ENCODE peak calls at places on chromosomes 7 and 10, in four cellular contexts. One of them, this sample, is unnamed.
A peak's percentile ranks its signal among the peaks of the same experiment; 100 is the strongest.

GRCh38 chr7:36308031-36308430 is 81.6 kb upstream of the ANLN start:
- DNase-seq in M059J: peak; percentile 50
- DNase-seq in anterior cingulate cortex: no peak
- DNase-seq in left ventricle myocardium inferior: no peak
- DNase-seq in this sample: no peak

GRCh38 chr7:37666026-37666780 is 17.4 kb upstream of the GPR141 start:
- DNase-seq in M059J: no peak
- DNase-seq in anterior cingulate cortex: no peak
- DNase-seq in left ventricle myocardium inferior: no peak
- DNase-seq in this sample: no peak

GRCh38 chr7:149007615-149008014 is 20.7 kb downstream of the PDIA4 start:
- DNase-seq in M059J: no peak
- DNase-seq in anterior cingulate cortex: no peak
- DNase-seq in left ventricle myocardium inferior: no peak
- DNase-seq in this sample: no peak

GRCh38 chr10:25026463-25026862 is 10.1 kb downstream of the THNSL1 start:
- DNase-seq in M059J: peak; percentile 28
- DNase-seq in anterior cingulate cortex: no peak
- DNase-seq in left ventricle myocardium inferior: no peak
- DNase-seq in this sample: no peak

GRCh38 chr10:93352638-93353383 is 129.3 kb downstream of the MYOF start:
- DNase-seq in M059J: peak; percentile 50
- DNase-seq in anterior cingulate cortex: no peak
- DNase-seq in left ventricle myocardium inferior: no peak
- DNase-seq in this sample: peak; percentile 16

GRCh38 chr10:84264611-84265141 is 19.8 kb downstream of the RGR start:
- DNase-seq in M059J: peak; percentile 43
- DNase-seq in anterior cingulate cortex: peak; percentile 36
- DNase-seq in left ventricle myocardium inferior: peak; percentile 50
- DNase-seq in this sample: no peak

GRCh38 chr7:6614941-6615737 is at the start of gene ZNF853:
- DNase-seq in M059J: no peak
- DNase-seq in anterior cingulate cortex: peak; percentile 32
- DNase-seq in left ventricle myocardium inferior: no peak
- DNase-seq in this sample: no peak

GRCh38 chr10:58608356-58608755 is 95.7 kb downstream of the BICC1 start:
- DNase-seq in M059J: no peak
- DNase-seq in anterior cingulate cortex: no peak
- DNase-seq in left ventricle myocardium inferior: no peak
- DNase-seq in this sample: no peak

GRCh38 chr7:3754488-3755365 is 453.7 kb downstream of the SDK1 start:
- DNase-seq in M059J: peak; percentile 29
- DNase-seq in anterior cingulate cortex: peak; percentile 66
- DNase-seq in left ventricle myocardium inferior: no peak
- DNase-seq in this sample: no peak

GRCh38 chr7:19519443-19519977 is 189.3 kb downstream of the POLR1F start:
- DNase-seq in M059J: peak; percentile 26
- DNase-seq in anterior cingulate cortex: no peak
- DNase-seq in left ventricle myocardium inferior: peak; percentile 20
- DNase-seq in this sample: no peak

GRCh38 chr10:133362846-133363245 is 5.0 kb upstream of the FUOM start:
- DNase-seq in M059J: no peak
- DNase-seq in anterior cingulate cortex: no peak
- DNase-seq in left ventricle myocardium inferior: no peak
- DNase-seq in this sample: no peak

GRCh38 chr10:33661580-33662269 is 327.3 kb upstream of the NRP1 start:
- DNase-seq in M059J: peak; percentile 94
- DNase-seq in anterior cingulate cortex: peak; percentile 23
- DNase-seq in left ventricle myocardium inferior: peak; percentile 72
- DNase-seq in this sample: peak; percentile 74

GRCh38 chr7:74569501-74570075 is 87.9 kb upstream of the GTF2I start:
- DNase-seq in M059J: no peak
- DNase-seq in anterior cingulate cortex: peak; percentile 34
- DNase-seq in left ventricle myocardium inferior: no peak
- DNase-seq in this sample: peak; percentile 14

GRCh38 chr10:101489355-101489754 is 98.7 kb downstream of the POLL start:
- DNase-seq in M059J: peak; percentile 32
- DNase-seq in anterior cingulate cortex: no peak
- DNase-seq in left ventricle myocardium inferior: no peak
- DNase-seq in this sample: peak; percentile 7

GRCh38 chr7:30977896-30978564 is 14.3 kb downstream of the GHRHR start:
- DNase-seq in M059J: peak; percentile 50
- DNase-seq in anterior cingulate cortex: no peak
- DNase-seq in left ventricle myocardium inferior: no peak
- DNase-seq in this sample: no peak

GRCh38 chr7:92916751-92917369 is 80.5 kb upstream of the CDK6 start:
- DNase-seq in M059J: peak; percentile 95
- DNase-seq in anterior cingulate cortex: peak; percentile 1
- DNase-seq in left ventricle myocardium inferior: no peak
- DNase-seq in this sample: no peak

GRCh38 chr7:105017263-105018051 is 3.5 kb downstream of the KMT2E start:
- DNase-seq in M059J: no peak
- DNase-seq in anterior cingulate cortex: no peak
- DNase-seq in left ventricle myocardium inferior: no peak
- DNase-seq in this sample: no peak

GRCh38 chr7:91537260-91538152 is 273.3 kb downstream of the FZD1 start:
- DNase-seq in M059J: no peak
- DNase-seq in anterior cingulate cortex: no peak
- DNase-seq in left ventricle myocardium inferior: no peak
- DNase-seq in this sample: no peak

GRCh38 chr10:91284486-91285090 is 64.1 kb downstream of the PCGF5 start:
- DNase-seq in M059J: no peak
- DNase-seq in anterior cingulate cortex: no peak
- DNase-seq in left ventricle myocardium inferior: no peak
- DNase-seq in this sample: no peak

This sample was measured in GF-D8.